ENCODE peak calls at places on chromosomes 1 and 21, in four cellular contexts. One of them, this sample, is unnamed.

GRCh38 chr1:46798820-46799219 is at the start of gene CYP4B1:
- DNase-seq in SK-N-SH: no peak
- DNase-seq in WTC11: no peak
- DNase-seq in K562: no peak
- DNase-seq in this sample: no peak

GRCh38 chr21:35716886-35717285 is 343.4 kb downstream of the SETD4 start:
- DNase-seq in SK-N-SH: no peak
- DNase-seq in K562: no peak
- DNase-seq in WTC11: no peak
- DNase-seq in this sample: no peak

GRCh38 chr21:43717967-43718871 is 710 bp upstream of the PDXK start:
- DNase-seq in WTC11: peak
- DNase-seq in K562: no peak
- DNase-seq in SK-N-SH: peak
- DNase-seq in this sample: no peak

GRCh38 chr1:247471445-247472016 is 13.6 kb upstream of the OR2B11 start:
- DNase-seq in WTC11: no peak
- DNase-seq in K562: peak
- DNase-seq in SK-N-SH: no peak
- DNase-seq in this sample: no peak

GRCh38 chr1:183516725-183517124 is 44.4 kb downstream of the SMG7 start:
- DNase-seq in WTC11: no peak
- DNase-seq in K562: no peak
- DNase-seq in SK-N-SH: no peak
- DNase-seq in this sample: no peak

GRCh38 chr1:46596846-46597245 is 7.2 kb downstream of the MKNK1 start:
- DNase-seq in K562: no peak
- DNase-seq in WTC11: no peak
- DNase-seq in SK-N-SH: no peak
- DNase-seq in this sample: no peak

GRCh38 chr1:241706967-241707366 is 54.9 kb downstream of the WDR64 start:
- DNase-seq in SK-N-SH: no peak
- DNase-seq in K562: no peak
- DNase-seq in WTC11: no peak
- DNase-seq in this sample: no peak

GRCh38 chr1:26293911-26294463 is 12.4 kb downstream of the UBXN11 start:
- DNase-seq in SK-N-SH: no peak
- DNase-seq in K562: no peak
- DNase-seq in WTC11: no peak
- DNase-seq in this sample: no peak

GRCh38 chr1:209601809-209602657 is 18.5 kb downstream of the CAMK1G start:
- DNase-seq in WTC11: peak
- DNase-seq in K562: peak
- DNase-seq in SK-N-SH: peak
- DNase-seq in this sample: no peak

GRCh38 chr1:16967095-16967567 is 13.3 kb downstream of the MFAP2 start:
- DNase-seq in SK-N-SH: peak
- DNase-seq in WTC11: no peak
- DNase-seq in K562: no peak
- DNase-seq in this sample: no peak

GRCh38 chr1:21139601-21140000 is 37.1 kb downstream of the EIF4G3 start:
- DNase-seq in SK-N-SH: peak
- DNase-seq in WTC11: no peak
- DNase-seq in K562: peak
- DNase-seq in this sample: no peak

GRCh38 chr1:245153645-245154428 is 948 bp upstream of the KIF26B start:
- DNase-seq in SK-N-SH: peak
- DNase-seq in K562: peak
- DNase-seq in WTC11: no peak
- DNase-seq in this sample: no peak

GRCh38 chr1:206744683-206745082 is 25.9 kb upstream of the IL19 start:
- DNase-seq in K562: peak
- DNase-seq in SK-N-SH: no peak
- DNase-seq in WTC11: no peak
- DNase-seq in this sample: no peak

GRCh38 chr1:227902641-227902990 is 45.1 kb downstream of the WNT9A start:
- DNase-seq in K562: no peak
- DNase-seq in WTC11: no peak
- DNase-seq in SK-N-SH: no peak
- DNase-seq in this sample: no peak

GRCh38 chr1:233443040-233443439 is 115.5 kb downstream of the MAP3K21 start:
- DNase-seq in WTC11: no peak
- DNase-seq in SK-N-SH: no peak
- DNase-seq in K562: no peak
- DNase-seq in this sample: no peak

GRCh38 chr1:85836736-85837135 is 128.5 kb upstream of the ZNHIT6 start:
- DNase-seq in K562: no peak
- DNase-seq in SK-N-SH: no peak
- DNase-seq in WTC11: no peak
- DNase-seq in this sample: no peak

GRCh38 chr1:109892476-109893368 is 17.9 kb upstream of the CSF1 start:
- DNase-seq in K562: no peak
- DNase-seq in WTC11: no peak
- DNase-seq in SK-N-SH: no peak
- DNase-seq in this sample: no peak

GRCh38 chr1:116496380-116496779 is 74.4 kb downstream of the CD58 start:
- DNase-seq in K562: no peak
- DNase-seq in SK-N-SH: no peak
- DNase-seq in WTC11: no peak
- DNase-seq in this sample: no peak

DNA sequence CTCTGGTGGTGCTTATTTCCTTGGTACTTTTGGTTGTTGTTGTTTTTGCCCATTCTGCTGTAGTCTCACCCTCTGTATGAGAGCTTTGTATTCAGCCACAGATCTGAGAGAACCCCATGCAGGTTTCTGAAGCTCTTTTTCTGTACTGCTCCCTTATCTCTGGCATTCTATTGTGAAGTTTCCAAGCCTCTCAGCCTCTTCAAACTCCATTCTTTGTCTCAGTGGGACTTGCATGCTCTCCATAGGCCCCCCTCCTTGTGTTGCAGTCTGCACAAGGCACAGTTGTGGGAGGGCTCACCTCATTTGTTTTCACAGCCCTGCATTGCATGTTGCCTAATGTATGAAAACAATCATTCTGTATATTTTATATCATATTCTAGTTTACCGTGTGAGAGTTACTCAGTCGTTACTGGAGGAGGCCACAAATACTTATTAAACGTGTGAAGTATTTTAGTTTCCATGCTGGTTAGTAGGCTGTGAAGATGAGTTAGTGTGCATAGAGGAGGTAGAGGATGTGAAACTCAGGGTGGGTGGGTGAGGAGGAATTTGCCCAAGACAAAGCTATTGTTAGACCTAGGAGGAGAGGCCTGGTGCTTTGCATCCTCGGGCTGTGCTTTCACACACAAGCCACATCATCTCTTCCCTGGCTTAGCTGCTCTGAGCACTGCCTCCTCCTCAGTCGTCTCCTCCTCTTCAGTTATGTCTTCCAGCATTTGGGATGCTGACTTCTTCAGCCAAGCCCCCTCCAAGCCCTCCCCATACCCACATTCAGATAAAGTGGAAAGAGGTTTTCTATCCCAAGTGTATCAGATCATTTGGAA is 7.8 kb upstream of the CHI3L2 start:
- DNase-seq in K562: no peak
- DNase-seq in SK-N-SH: no peak
- DNase-seq in WTC11: no peak
- DNase-seq in this sample: peak
- TF ChIP-seq USF1 in K562: no peak
- TF ChIP-seq USF1 in SK-N-SH: no peak
- TF ChIP-seq USF1 in WTC11: no peak
- TF ChIP-seq USF1 in this sample: no peak

GRCh38 chr1:223401873-223402789 is 8.9 kb downstream of the CCDC185 start:
- DNase-seq in K562: peak
- DNase-seq in WTC11: no peak
- DNase-seq in SK-N-SH: no peak
- DNase-seq in this sample: no peak
- TF ChIP-seq USF1 in K562: no peak
- TF ChIP-seq USF1 in WTC11: no peak
- TF ChIP-seq USF1 in SK-N-SH: no peak
- TF ChIP-seq USF1 in this sample: no peak

DNA sequence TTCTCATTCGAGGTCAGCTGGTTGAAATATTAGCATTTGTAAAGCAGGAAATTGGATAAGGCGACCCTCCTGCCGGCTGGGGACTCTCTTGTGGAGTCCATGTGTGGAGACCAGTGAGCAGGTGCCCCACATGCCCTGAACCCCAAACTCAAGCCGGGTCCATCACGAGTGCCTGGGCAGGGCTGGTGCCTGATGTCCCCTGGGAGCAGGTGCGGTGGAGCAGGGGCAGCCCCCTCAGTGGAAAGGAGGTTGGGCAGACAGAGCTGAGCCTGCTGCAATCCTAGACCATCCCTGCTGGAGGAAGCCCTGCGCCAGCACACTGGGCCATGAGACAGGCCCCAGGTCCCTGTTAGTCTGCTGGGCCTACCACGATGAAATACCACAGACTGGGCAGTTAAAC is 395.6 kb downstream of the NPHP4 start:
- DNase-seq in WTC11: no peak
- DNase-seq in K562: no peak
- DNase-seq in SK-N-SH: no peak
- DNase-seq in this sample: no peak
- TF ChIP-seq USF1 in WTC11: no peak
- TF ChIP-seq USF1 in K562: no peak
- TF ChIP-seq USF1 in SK-N-SH: no peak
- TF ChIP-seq USF1 in this sample: no peak

DNA sequence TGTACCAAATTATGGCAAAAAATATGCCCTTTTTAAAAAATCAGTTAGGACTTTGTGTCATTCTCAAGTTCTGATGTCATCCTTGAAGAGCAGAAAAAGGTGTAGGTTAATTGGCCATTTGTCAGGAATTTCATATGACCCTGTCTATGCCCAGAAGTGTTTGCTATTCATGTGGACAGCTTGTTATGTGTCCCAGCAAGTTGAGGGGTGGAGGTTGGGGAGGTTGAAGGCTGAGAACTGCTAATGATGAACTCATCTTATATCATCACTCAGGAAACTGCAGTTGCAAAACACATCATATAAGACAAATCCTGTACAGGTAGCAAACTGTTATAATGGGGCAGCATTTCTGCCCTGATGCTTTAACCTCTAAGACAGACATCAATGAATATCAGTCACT is 106.5 kb downstream of the PHTF1 start:
- DNase-seq in SK-N-SH: no peak
- DNase-seq in WTC11: no peak
- DNase-seq in K562: no peak
- DNase-seq in this sample: no peak
- TF ChIP-seq USF1 in SK-N-SH: no peak
- TF ChIP-seq USF1 in WTC11: no peak
- TF ChIP-seq USF1 in K562: no peak
- TF ChIP-seq USF1 in this sample: no peak